ENCODE peak calls at places on chromosomes 16 and 17, in eight cellular contexts. P is activated T-helper 9 cell treated with anti-CD3 and anti-CD28 coated beads, Interleukin-2, amount 50 U/mL, for 16 hours; D is CD8-positive, alpha-beta memory T cell; J is BJ; C is GM04503; S is NCI-H1092; Y is posterior cingulate gyrus; N is OCI-LY7. A is an unnamed sample.

GRCh38 chr16:9199312-9199711 is 107.9 kb downstream of the HAPSTR1 start:
- DNase-seq in P (no peak), D (no peak), J (no peak), C (no peak), S (no peak), Y (no peak), N (no peak), A (no peak)

GRCh38 chr16:73510852-73511251 is 462.9 kb upstream of the ZFHX3 start:
- DNase-seq in P (no peak), D (no peak), J (no peak), C (no peak), S (no peak), Y (no peak), N (no peak), A (no peak)

GRCh38 chr16:30010817-30011504 is at the start of gene DOC2A:
- DNase-seq in P (no peak), D (no peak), J (no peak), C (no peak), S (peak), Y (peak), N (no peak), A (peak)

GRCh38 chr16:81539009-81539820 is 94.6 kb downstream of the CMIP start:
- DNase-seq in P (no peak), D (no peak), J (no peak), C (no peak), S (no peak), Y (no peak), N (no peak), A (no peak)

GRCh38 chr17:68195667-68196393 is 52.0 kb upstream of the AMZ2 start:
- DNase-seq in P (no peak), D (no peak), J (no peak), C (no peak), S (no peak), Y (no peak), N (no peak), A (no peak)

GRCh38 chr16:102060-102855 is 24.2 kb downstream of the MPG start:
- DNase-seq in P (no peak), D (no peak), J (no peak), C (no peak), S (no peak), Y (no peak), N (no peak), A (peak)

GRCh38 chr16:30377812-30378235 is 3.2 kb downstream of the MYL11 start:
- DNase-seq in P (peak), D (peak), J (no peak), C (no peak), S (peak), Y (peak), N (peak), A (peak)

GRCh38 chr16:35196313-35196712 is 1736.9 kb downstream of the TP53TG3F start:
- DNase-seq in P (no peak), D (no peak), J (no peak), C (no peak), S (no peak), Y (no peak), N (no peak), A (no peak)

A was measured in right cardiac atrium.